ENCODE peak calls at places on chromosomes 4 and X, in six cellular contexts. H is suprapubic skin, T is stomach, K is colonic mucosa, D is ovary, W is tibial nerve. S is an unnamed sample. For H3K4me1, the result is how much of the 10 kb centered on the place peaks cover.

GRCh38 chr4:167581449-167581965 is 347.2 kb upstream of the SPOCK3 start:
- DNase-seq in H (no peak), T (no peak), K (no peak), D (no peak), W (no peak), S (no peak)

GRCh38 chr4:16329797-16330134 is 103.5 kb upstream of the TAPT1 start:
- DNase-seq in H (no peak), T (no peak), K (no peak), D (no peak), W (no peak), S (no peak)

GRCh38 chr4:5399790-5400421 is 308.5 kb downstream of the EVC2 start:
- DNase-seq in H (no peak), T (no peak), K (no peak), D (no peak), W (no peak), S (no peak)

GRCh38 chr4:46124773-46125172 is 919 bp upstream of the GABRG1 start:
- DNase-seq in H (no peak), T (no peak), K (no peak), D (peak), W (no peak), S (no peak)

GRCh38 chr4:102429553-102429952 is 71.6 kb upstream of the NFKB1 start:
- DNase-seq in H (no peak), T (no peak), K (no peak), D (no peak), W (no peak), S (no peak)

GRCh38 chr4:55498051-55498450 is 48.7 kb downstream of the CLOCK start:
- DNase-seq in H (no peak), T (no peak), K (no peak), D (no peak), W (no peak), S (no peak)

GRCh38 chr4:42643685-42644084 is 13.2 kb downstream of the ATP8A1 start:
- DNase-seq in H (no peak), T (no peak), K (no peak), D (no peak), W (no peak), S (no peak)

GRCh38 chr4:87370071-87370470 is 20.9 kb downstream of the HSD17B11 start:
- DNase-seq in H (no peak), T (no peak), K (no peak), D (no peak), W (no peak), S (no peak)

GRCh38 chr4:122814426-122814825 is 12.2 kb upstream of the FGF2 start:
- DNase-seq in H (no peak), T (no peak), K (no peak), D (no peak), W (no peak), S (no peak)

GRCh38 chr4:41512139-41512538 is 25.8 kb upstream of the LIMCH1 start:
- DNase-seq in H (no peak), T (no peak), K (no peak), D (no peak), W (no peak), S (no peak)

GRCh38 chr4:185761352-185762235 is 50.4 kb downstream of the SORBS2 start:
- DNase-seq in H (no peak), T (no peak), K (no peak), D (no peak), W (no peak), S (no peak)

GRCh38 chr4:112521123-112522116 is 5.4 kb upstream of the NEUROG2 start:
- DNase-seq in H (no peak), T (no peak), K (no peak), D (no peak), W (no peak), S (no peak)

GRCh38 chr4:103136671-103137445 is 37.2 kb upstream of the BDH2 start:
- DNase-seq in H (no peak), T (no peak), K (peak), D (no peak), W (no peak), S (no peak)

GRCh38 chrX:111337067-111337466 is 66.8 kb upstream of the CAPN6 start:
- DNase-seq in H (no peak), T (no peak), K (no peak), D (no peak), W (no peak), S (no peak)

GRCh38 chrX:24396930-24397277 is 36.5 kb downstream of the SUPT20HL1 start:
- DNase-seq in H (no peak), T (no peak), K (no peak), D (no peak), W (no peak), S (no peak)

GRCh38 chr4:174209296-174209695 is 74.2 kb downstream of the FBXO8 start:
- DNase-seq in H (no peak), T (no peak), K (no peak), D (no peak), W (no peak), S (no peak)

GRCh38 chrX:148290041-148290440 is 210.4 kb upstream of the AFF2 start:
- DNase-seq in H (no peak), T (no peak), K (no peak), D (no peak), W (no peak), S (no peak)

GRCh38 chr4:5152521-5152920 is 101.2 kb downstream of the STK32B start:
- DNase-seq in H (no peak), T (no peak), K (no peak), D (no peak), W (no peak), S (no peak)

GRCh38 chrX:9456250-9457074 is 8.4 kb upstream of the TBL1X start:
- DNase-seq in H (no peak), T (no peak), K (no peak), D (no peak), W (no peak), S (no peak)

GRCh38 chr4:91488946-91489345 is 814.8 kb upstream of the GRID2 start:
- DNase-seq in H (no peak), T (no peak), K (no peak), D (no peak), W (no peak), S (no peak)

GRCh38 chrX:134431894-134432293 is 28.1 kb upstream of the HPRT1 start:
- DNase-seq in H (no peak), T (no peak), K (no peak), D (no peak), W (no peak), S (no peak)

GRCh38 chr4:105619193-105619931 is 66.9 kb downstream of the ARHGEF38 start:
- DNase-seq in H (no peak), T (peak), K (peak), D (no peak), W (peak), S (peak)

GRCh38 chrX:77704881-77705280 is 81.1 kb downstream of the ATRX start:
- DNase-seq in H (no peak), T (no peak), K (no peak), D (no peak), W (no peak), S (no peak)

GRCh38 chr4:122783301-122784215 is 43.1 kb upstream of the FGF2 start:
- DNase-seq in H (no peak), T (no peak), K (no peak), D (no peak), W (no peak), S (no peak)

GRCh38 chr4:14168919-14169318 is 541.4 kb upstream of the BOD1L1 start:
- DNase-seq in H (no peak), T (peak), K (peak), D (no peak), W (peak), S (no peak)

DNA sequence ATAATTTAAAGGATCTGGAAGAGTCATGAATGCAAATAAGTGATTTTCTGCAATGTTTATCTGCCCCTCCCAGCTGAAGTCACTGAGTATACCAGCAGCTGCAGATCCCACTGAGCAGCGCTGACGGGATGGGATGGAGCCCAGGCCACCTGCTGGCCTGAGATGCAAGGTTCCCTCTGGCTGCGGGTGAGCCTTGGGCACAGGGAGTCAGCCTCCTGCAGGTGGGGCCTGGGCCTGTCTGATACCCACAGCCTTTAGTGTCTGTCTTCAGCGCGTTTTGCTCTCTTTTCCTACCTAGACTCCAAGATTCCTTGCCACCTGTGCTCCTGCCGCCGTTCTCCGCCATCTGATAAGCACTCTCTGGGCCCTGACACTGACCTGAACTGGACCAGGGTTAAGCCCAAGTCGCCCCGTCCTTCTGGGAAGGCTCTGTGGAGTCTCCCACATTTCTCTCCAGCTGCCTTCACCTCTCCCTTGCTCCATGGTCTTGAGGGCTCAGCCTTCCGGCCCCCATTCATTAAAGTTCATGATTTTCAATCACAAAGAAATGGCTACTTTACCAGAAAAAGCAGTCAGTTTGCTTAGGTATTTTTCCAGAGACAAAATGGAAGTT is 223.1 kb upstream of the FAT1 start:
- DNase-seq in H (no peak), T (peak), K (peak), D (no peak), W (no peak), S (no peak)
- TF ChIP-seq CTCF in H (peak), T (no peak), K (peak), D (no peak), W (no peak), S (no peak)

GRCh38 chr4:39353478-39354177 is 12.5 kb downstream of the RFC1 start:
- DNase-seq in H (no peak), T (no peak), K (no peak), D (no peak), W (no peak), S (no peak)
- H3K4me1 ChIP-seq in H (under half), T (under half), K (under half), D (under half), W (under half), S (under half)

GRCh38 chr4:118884716-118885115 is 3.9 kb upstream of the SYNPO2 start:
- DNase-seq in H (no peak), T (no peak), K (no peak), D (no peak), W (no peak), S (no peak)

GRCh38 chr4:118883861-118884260 is 4.8 kb upstream of the SYNPO2 start:
- DNase-seq in H (no peak), T (no peak), K (no peak), D (no peak), W (no peak), S (no peak)

GRCh38 chr4:118889313-118889694 is 650 bp downstream of the SYNPO2 start:
- DNase-seq in H (no peak), T (no peak), K (no peak), D (no peak), W (no peak), S (no peak)

GRCh38 chr4:118894034-118894433 is 5.4 kb downstream of the SYNPO2 start:
- DNase-seq in H (no peak), T (no peak), K (no peak), D (no peak), W (no peak), S (no peak)

GRCh38 chr4:118888666-118889312 is at the start of gene SYNPO2:
- DNase-seq in H (peak), T (peak), K (peak), D (peak), W (peak), S (peak)
- H3K27ac ChIP-seq in H (peak), T (peak), K (peak), D (peak), W (peak), S (no peak)

DNA sequence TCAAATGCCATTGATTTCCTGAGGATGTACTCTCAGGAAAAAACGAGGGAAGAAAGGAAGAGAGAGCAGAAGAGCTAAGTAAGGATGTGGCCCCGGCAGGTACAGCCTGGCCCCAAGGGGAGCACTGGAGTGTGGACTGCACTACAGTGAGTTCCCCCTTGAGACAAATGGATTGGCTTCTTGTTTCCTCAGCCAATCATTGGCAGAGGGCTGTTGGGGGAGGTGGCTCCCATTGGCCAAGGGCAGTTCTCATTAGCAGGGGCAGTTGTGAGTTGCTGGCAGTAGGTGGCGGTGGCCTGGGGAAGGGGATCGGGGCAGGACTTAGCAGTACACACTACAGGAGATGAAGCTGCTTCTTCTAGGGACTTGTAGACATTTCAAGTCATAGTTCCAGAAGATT is 24.1 kb upstream of the OCIAD2 start:
- DNase-seq in H (no peak), T (no peak), K (no peak), D (no peak), W (no peak), S (no peak)
- TF ChIP-seq CTCF in H (no peak), T (no peak), K (no peak), D (no peak), W (no peak), S (no peak)

DNA sequence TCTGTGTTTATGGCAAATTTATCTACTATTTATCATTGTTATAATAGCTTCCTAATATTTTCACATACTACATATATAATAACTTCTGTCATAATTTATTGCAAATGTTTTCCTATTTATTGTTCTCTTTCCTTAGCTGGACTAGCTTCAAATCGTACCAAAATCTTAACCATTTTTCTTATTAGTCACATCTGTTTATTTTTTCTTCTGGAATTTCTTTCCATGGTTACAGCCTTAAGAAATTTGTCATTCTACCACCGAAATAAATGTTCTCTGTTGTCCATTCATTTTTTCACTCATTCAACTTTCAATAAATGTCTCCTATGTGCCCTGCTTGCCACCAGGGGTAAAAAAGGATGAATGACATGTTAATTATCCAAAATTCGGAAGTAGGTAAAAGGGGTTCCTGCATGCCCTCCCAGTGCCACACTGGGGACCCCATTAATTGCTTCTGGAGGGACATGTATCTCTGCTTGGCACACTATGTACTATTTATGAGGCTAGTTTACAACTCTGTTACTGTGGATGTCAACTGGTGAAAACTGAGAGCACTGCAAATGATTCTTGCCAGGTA is 182.1 kb downstream of the SH3KBP1 start:
- DNase-seq in H (no peak), T (no peak), K (no peak), D (no peak), W (no peak), S (no peak)
- H3K4me1 ChIP-seq in H (under half), T (under half), K (under half), D (under half), W (under half), S (under half)

GRCh38 chrX:13219990-13220764 is 99.7 kb downstream of the ATXN3L start:
- DNase-seq in H (no peak), T (no peak), K (no peak), D (no peak), W (no peak), S (no peak)
- H3K27ac ChIP-seq in H (no peak), T (peak), K (peak), D (no peak), W (no peak), S (no peak)

DNA sequence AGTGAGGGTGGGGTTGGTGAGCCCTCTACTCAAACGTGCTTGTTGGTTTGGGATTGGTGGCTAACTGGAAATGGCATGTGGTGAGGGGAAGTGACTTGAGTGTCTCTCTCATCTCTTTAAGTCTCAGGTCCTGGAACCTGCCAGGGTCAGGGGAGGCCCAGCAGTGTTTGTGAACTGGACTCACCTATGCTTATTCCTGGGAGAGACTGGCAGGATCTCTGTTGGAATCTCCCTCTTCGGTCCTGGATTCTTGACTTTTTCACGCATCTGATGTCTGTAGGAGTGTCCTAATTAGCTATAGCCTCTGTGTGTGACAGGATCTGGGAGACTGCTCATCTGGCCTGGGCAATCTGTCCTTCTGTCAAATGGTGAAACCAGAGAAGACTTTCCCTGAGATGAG is 7.2 kb upstream of the EFNB1 start:
- DNase-seq in H (no peak), T (no peak), K (no peak), D (no peak), W (no peak), S (no peak)
- TF ChIP-seq CTCF in H (no peak), T (no peak), K (no peak), D (no peak), W (no peak), S (no peak)

GRCh38 chr4:38071801-38072567 is 111.8 kb downstream of the PTTG2 start:
- DNase-seq in H (no peak), T (no peak), K (no peak), D (no peak), W (no peak), S (peak)

GRCh38 chr4:38075370-38076152 is 115.4 kb downstream of the PTTG2 start:
- DNase-seq in H (no peak), T (no peak), K (peak), D (no peak), W (peak), S (no peak)

GRCh38 chr4:38076153-38076669 is 116.0 kb downstream of the PTTG2 start:
- DNase-seq in H (no peak), T (no peak), K (no peak), D (no peak), W (no peak), S (no peak)

GRCh38 chr4:38072578-38072977 is 112.4 kb downstream of the PTTG2 start:
- DNase-seq in H (no peak), T (no peak), K (no peak), D (no peak), W (no peak), S (no peak)

GRCh38 chr4:38073596-38074234 is 113.5 kb downstream of the PTTG2 start:
- DNase-seq in H (no peak), T (no peak), K (no peak), D (no peak), W (no peak), S (no peak)
- H3K4me1 ChIP-seq in H (under half), T (half or more), K (under half), D (under half), W (under half), S (under half)

DNA sequence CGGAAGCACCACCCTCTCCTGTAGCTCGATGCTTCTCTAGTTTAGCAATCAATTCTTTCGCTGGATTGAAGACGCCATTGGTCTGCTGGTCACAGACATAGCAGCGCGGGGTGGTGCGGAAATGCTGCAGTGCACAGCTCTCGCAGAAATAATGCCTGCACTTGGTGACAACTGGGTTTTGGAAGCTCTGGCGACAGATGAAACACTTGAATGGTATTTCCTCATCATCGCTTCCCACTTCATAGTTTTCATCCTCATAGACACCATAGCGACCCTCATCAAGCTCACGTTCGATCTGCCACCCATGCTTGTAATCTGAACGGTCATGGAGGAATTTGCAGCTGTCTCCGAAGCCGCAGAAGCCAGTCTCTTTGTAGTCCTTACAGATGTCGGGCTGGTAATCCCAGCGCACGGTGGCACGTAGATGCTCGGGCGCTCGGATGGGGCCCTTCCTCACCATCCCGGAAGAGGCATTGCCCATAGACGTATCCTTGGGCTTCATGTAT is 854 bp downstream of the RNF113A start:
- DNase-seq in H (no peak), T (no peak), K (peak), D (no peak), W (no peak), S (peak)
- H3K27ac ChIP-seq in H (peak), T (peak), K (peak), D (peak), W (peak), S (peak)

GRCh38 chr4:116058129-116058528 is 944.7 kb upstream of the NDST4 start:
- DNase-seq in H (no peak), T (no peak), K (no peak), D (no peak), W (no peak), S (no peak)

DNA sequence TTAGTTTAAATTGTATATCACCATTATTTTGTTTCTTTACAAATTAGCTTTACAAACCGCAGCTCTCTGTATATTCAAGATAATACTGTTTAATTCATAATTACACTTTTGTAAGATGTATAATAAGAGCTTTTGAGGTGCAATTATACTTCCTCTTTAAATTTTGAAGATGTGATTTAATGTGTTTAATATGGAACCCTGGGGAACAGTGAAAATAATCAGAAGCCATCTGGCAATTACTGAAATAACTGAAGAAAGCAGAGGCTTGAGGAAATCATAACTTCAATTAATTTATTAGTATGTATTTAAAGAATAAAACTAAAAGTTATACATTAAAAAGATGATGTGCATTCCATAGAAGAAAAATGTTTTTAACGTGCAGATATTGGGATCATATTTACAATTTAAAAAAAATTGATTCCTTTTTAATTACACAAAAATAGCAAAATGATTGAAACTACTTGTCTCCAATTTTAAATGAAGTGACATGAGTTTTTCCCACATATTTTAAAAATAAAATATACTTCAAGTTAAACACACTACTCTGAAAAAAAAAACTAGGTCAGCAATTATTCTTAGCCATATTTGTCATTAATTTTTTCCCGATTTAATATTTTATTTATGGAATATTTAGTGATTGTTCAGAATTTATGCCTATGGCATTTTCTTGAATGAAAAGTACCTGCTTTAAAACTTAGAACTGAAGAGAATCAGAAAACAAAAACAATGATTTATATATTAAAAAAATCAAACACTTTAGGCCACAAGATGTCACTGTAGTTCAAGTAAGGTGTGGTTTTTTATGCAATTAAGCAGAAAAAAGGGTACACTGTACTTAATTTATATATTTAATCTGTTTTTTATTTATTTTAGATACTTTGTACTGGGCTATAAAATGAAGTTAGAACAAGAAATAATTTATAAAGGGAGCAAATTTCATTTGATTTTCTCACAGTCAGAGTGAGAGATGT is 942.7 kb upstream of the NDST4 start:
- DNase-seq in H (no peak), T (no peak), K (no peak), D (no peak), W (no peak), S (no peak)
- TF ChIP-seq CTCF in H (no peak), T (no peak), K (no peak), D (no peak), W (no peak), S (no peak)

S was measured in upper lobe of left lung.